ENCODE peak calls at places on chromosomes 3 and 15, in five cellular contexts. One of them, this sample, is unnamed.

GRCh38 chr3:182364323-182364722 is 429.0 kb upstream of the ATP11B start:
- DNase-seq in aorta: no peak
- DNase-seq in anterior cingulate cortex: peak
- DNase-seq in ACHN: no peak
- DNase-seq in PC-9: no peak
- DNase-seq in this sample: peak

GRCh38 chr3:102790742-102791141 is 355.9 kb downstream of the ZPLD1 start:
- DNase-seq in PC-9: no peak
- DNase-seq in aorta: no peak
- DNase-seq in anterior cingulate cortex: no peak
- DNase-seq in ACHN: no peak
- DNase-seq in this sample: no peak

GRCh38 chr15:50562735-50563640 is 16.5 kb upstream of the USP50 start:
- DNase-seq in PC-9: no peak
- DNase-seq in aorta: no peak
- DNase-seq in anterior cingulate cortex: no peak
- DNase-seq in ACHN: no peak
- DNase-seq in this sample: no peak

GRCh38 chr15:91801836-91802534 is 51.5 kb upstream of the SLCO3A1 start:
- DNase-seq in aorta: no peak
- DNase-seq in PC-9: peak
- DNase-seq in ACHN: no peak
- DNase-seq in anterior cingulate cortex: no peak
- DNase-seq in this sample: no peak

GRCh38 chr3:46059432-46059831 is 32.1 kb upstream of the XCR1 start:
- DNase-seq in PC-9: no peak
- DNase-seq in ACHN: no peak
- DNase-seq in anterior cingulate cortex: no peak
- DNase-seq in aorta: no peak
- DNase-seq in this sample: no peak

GRCh38 chr3:72753495-72753894 is 94.8 kb downstream of the SHQ1 start:
- DNase-seq in anterior cingulate cortex: no peak
- DNase-seq in aorta: no peak
- DNase-seq in ACHN: peak
- DNase-seq in PC-9: no peak
- DNase-seq in this sample: no peak

GRCh38 chr3:31659246-31659645 is 126.5 kb downstream of the STT3B start:
- DNase-seq in aorta: no peak
- DNase-seq in anterior cingulate cortex: no peak
- DNase-seq in ACHN: no peak
- DNase-seq in PC-9: no peak
- DNase-seq in this sample: no peak

GRCh38 chr15:62560943-62561571 is 396.0 kb upstream of the C2CD4B start:
- DNase-seq in aorta: no peak
- DNase-seq in PC-9: no peak
- DNase-seq in ACHN: no peak
- DNase-seq in anterior cingulate cortex: no peak
- DNase-seq in this sample: no peak

GRCh38 chr3:135907422-135908165 is 57.9 kb upstream of the PPP2R3A start:
- DNase-seq in ACHN: no peak
- DNase-seq in aorta: no peak
- DNase-seq in anterior cingulate cortex: no peak
- DNase-seq in PC-9: peak
- DNase-seq in this sample: no peak

GRCh38 chr15:91855684-91856553 is 2.4 kb downstream of the SLCO3A1 start:
- DNase-seq in ACHN: peak
- DNase-seq in PC-9: peak
- DNase-seq in anterior cingulate cortex: no peak
- DNase-seq in aorta: no peak
- DNase-seq in this sample: no peak

GRCh38 chr3:14460342-14461005 is 58.1 kb downstream of the SLC6A6 start:
- DNase-seq in anterior cingulate cortex: peak
- DNase-seq in ACHN: peak
- DNase-seq in aorta: peak
- DNase-seq in PC-9: no peak
- DNase-seq in this sample: peak

GRCh38 chr15:40873625-40874561 is at the start of gene RHOV:
- DNase-seq in anterior cingulate cortex: peak
- DNase-seq in aorta: peak
- DNase-seq in ACHN: peak
- DNase-seq in PC-9: peak
- DNase-seq in this sample: peak

GRCh38 chr15:40407343-40407990 is 1.9 kb downstream of the IVD start:
- DNase-seq in aorta: no peak
- DNase-seq in PC-9: no peak
- DNase-seq in anterior cingulate cortex: peak
- DNase-seq in ACHN: no peak
- DNase-seq in this sample: no peak

GRCh38 chr3:127074900-127075360 is 92.0 kb downstream of the PLXNA1 start:
- DNase-seq in aorta: peak
- DNase-seq in anterior cingulate cortex: no peak
- DNase-seq in ACHN: peak
- DNase-seq in PC-9: peak
- DNase-seq in this sample: no peak

GRCh38 chr3:53841296-53841695 is 4.9 kb downstream of the CHDH start:
- DNase-seq in aorta: no peak
- DNase-seq in PC-9: no peak
- DNase-seq in ACHN: no peak
- DNase-seq in anterior cingulate cortex: no peak
- DNase-seq in this sample: no peak

GRCh38 chr15:73921257-73921890 is 4.9 kb upstream of the LOXL1 start:
- DNase-seq in aorta: peak
- DNase-seq in anterior cingulate cortex: no peak
- DNase-seq in PC-9: no peak
- DNase-seq in ACHN: no peak
- DNase-seq in this sample: no peak

GRCh38 chr15:68598171-68599152 is 19.7 kb downstream of the CORO2B start:
- DNase-seq in ACHN: no peak
- DNase-seq in PC-9: no peak
- DNase-seq in anterior cingulate cortex: no peak
- DNase-seq in aorta: no peak
- DNase-seq in this sample: no peak

GRCh38 chr15:71743861-71744382 is 66.4 kb upstream of the NR2E3 start:
- DNase-seq in PC-9: no peak
- DNase-seq in ACHN: peak
- DNase-seq in aorta: no peak
- DNase-seq in anterior cingulate cortex: no peak
- DNase-seq in this sample: no peak

GRCh38 chr3:48155122-48155521 is 33.1 kb downstream of the CDC25A start:
- DNase-seq in aorta: no peak
- DNase-seq in PC-9: peak
- DNase-seq in ACHN: peak
- DNase-seq in anterior cingulate cortex: no peak
- DNase-seq in this sample: no peak

GRCh38 chr3:70006089-70006488 is 6.6 kb downstream of the SAMMSON start:
- DNase-seq in anterior cingulate cortex: no peak
- DNase-seq in PC-9: no peak
- DNase-seq in ACHN: no peak
- DNase-seq in aorta: no peak
- DNase-seq in this sample: no peak

GRCh38 chr3:176286456-176287115 is 910.7 kb downstream of the TBL1XR1 start:
- DNase-seq in aorta: no peak
- DNase-seq in ACHN: no peak
- DNase-seq in anterior cingulate cortex: no peak
- DNase-seq in PC-9: no peak
- DNase-seq in this sample: no peak

GRCh38 chr3:95002665-95003064 is 939.8 kb downstream of the NSUN3 start:
- DNase-seq in aorta: no peak
- DNase-seq in PC-9: no peak
- DNase-seq in anterior cingulate cortex: no peak
- DNase-seq in ACHN: no peak
- DNase-seq in this sample: no peak

This sample was measured in occipital lobe.